ENCODE peak calls at places on chromosomes 16 and 17, in six cellular contexts. E is uterus; G is left ventricle myocardium inferior; I is gastrocnemius medialis; K is CD4-positive, alpha-beta T cell; Z is tibial nerve. M is an unnamed sample.
A peak's percentile ranks its signal among the peaks of the same experiment; 100 is the strongest.

GRCh38 chr16:66408181-66409048 is 18.7 kb upstream of the BEAN1 start:
- DNase-seq in E (no peak), I (no peak), K (no peak), G (peak; percentile 42), Z (no peak), M (peak; percentile 36)

GRCh38 chr17:42253173-42253545 is 23.0 kb downstream of the STAT5B start:
- DNase-seq in I (no peak), Z (no peak), K (no peak), E (no peak), G (no peak), M (no peak)

GRCh38 chr16:57538235-57538711 is 1.9 kb upstream of the CCDC102A start:
- DNase-seq in E (no peak), K (no peak), Z (no peak), I (peak; percentile 3), G (no peak), M (no peak)

GRCh38 chr16:85983606-85984005 is 84.6 kb downstream of the IRF8 start:
- DNase-seq in I (no peak), K (no peak), E (no peak), G (no peak), Z (no peak), M (peak; percentile 43)

GRCh38 chr16:57859331-57859730 is 57.0 kb upstream of the KIFC3 start:
- DNase-seq in I (no peak), G (no peak), K (no peak), Z (no peak), E (no peak), M (no peak)

GRCh38 chr16:6977906-6978305 is 354.7 kb upstream of the RBFOX1 start:
- DNase-seq in G (no peak), E (no peak), Z (no peak), K (no peak), I (no peak), M (no peak)

GRCh38 chr17:8220783-8221662 is 10.6 kb upstream of the AURKB start:
- DNase-seq in G (peak; percentile 84), I (peak; percentile 88), E (peak; percentile 95), Z (peak; percentile 99), K (peak; percentile 79), M (peak; percentile 90)

GRCh38 chr16:81740163-81740562 is 38.9 kb upstream of the PLCG2 start:
- DNase-seq in Z (no peak), K (no peak), I (no peak), G (no peak), E (no peak), M (no peak)

GRCh38 chr17:7557825-7558543 is 566 bp upstream of the TNFSF13 start:
- DNase-seq in E (peak; percentile 86), I (peak; percentile 80), K (no peak), G (peak; percentile 87), Z (peak; percentile 73), M (peak; percentile 90)

GRCh38 chr17:39742126-39742855 is 4.6 kb downstream of the GRB7 start:
- DNase-seq in I (no peak), K (no peak), E (no peak), G (no peak), Z (no peak), M (no peak)

GRCh38 chr16:4414187-4414909 is 2.0 kb downstream of the CORO7 start:
- DNase-seq in E (no peak), G (no peak), K (peak; percentile 68), Z (no peak), I (no peak), M (no peak)

GRCh38 chr16:67428146-67428731 is 2.7 kb upstream of the HSD11B2 start:
- DNase-seq in Z (peak; percentile 57), E (peak; percentile 82), K (peak; percentile 36), G (peak; percentile 73), I (peak; percentile 64), M (peak; percentile 65)

GRCh38 chr17:3534881-3535252 is 22.7 kb downstream of the TRPV3 start:
- DNase-seq in I (no peak), K (no peak), E (no peak), G (no peak), Z (peak; percentile 31), M (no peak)

GRCh38 chr17:78019367-78019975 is 61.0 kb downstream of the TNRC6C start:
- DNase-seq in E (no peak), Z (no peak), K (no peak), I (no peak), G (no peak), M (no peak)

GRCh38 chr17:61980535-61980934 is 52.8 kb upstream of the INTS2 start:
- DNase-seq in I (no peak), E (no peak), Z (no peak), K (no peak), G (no peak), M (no peak)

GRCh38 chr17:82300707-82301270 is 16.6 kb downstream of the CD7 start:
- DNase-seq in I (peak; percentile 62), G (peak; percentile 66), E (peak; percentile 59), Z (peak; percentile 43), K (peak; percentile 60), M (peak; percentile 71)

GRCh38 chr17:30290696-30291570 is 811 bp downstream of the BLMH start:
- DNase-seq in G (peak; percentile 29), E (peak; percentile 16), Z (peak; percentile 9), K (peak; percentile 7), I (peak; percentile 18), M (peak; percentile 45)

GRCh38 chr16:35746963-35747657 is 2287.7 kb downstream of the TP53TG3F start:
- DNase-seq in K (no peak), G (no peak), Z (no peak), E (no peak), I (no peak), M (no peak)

GRCh38 chr17:46977348-46977747 is 1.7 kb downstream of the RPRML start:
- DNase-seq in K (no peak), Z (no peak), G (no peak), E (no peak), I (no peak), M (no peak)

GRCh38 chr17:8382052-8382879 is 727 bp downstream of the RPL26 start:
- DNase-seq in Z (no peak), E (no peak), K (no peak), I (no peak), G (no peak), M (no peak)

GRCh38 chr17:81328925-81329278 is 33.8 kb upstream of the SLC38A10 start:
- DNase-seq in E (no peak), Z (no peak), K (no peak), I (no peak), G (no peak), M (no peak)

GRCh38 chr17:15946611-15947120 is 1.7 kb downstream of the ADORA2B start:
- DNase-seq in Z (no peak), K (no peak), G (no peak), E (no peak), I (no peak), M (no peak)
- H3K27me3 ChIP-seq in Z (no peaks in the 10 kb centered on the region), K (peaks cover 25% of the 10 kb centered on the region), G (peaks cover 31% of the 10 kb centered on the region), E (no peaks in the 10 kb centered on the region), I (peaks cover 14% of the 10 kb centered on the region), M (no peaks in the 10 kb centered on the region)

GRCh38 chr16:47490471-47490870 is 29.3 kb downstream of the PHKB start:
- DNase-seq in K (no peak), G (no peak), E (no peak), I (no peak), Z (no peak), M (no peak)

GRCh38 chr16:47486856-47487255 is 25.7 kb downstream of the PHKB start:
- DNase-seq in E (no peak), I (no peak), G (no peak), K (no peak), Z (no peak), M (no peak)

GRCh38 chr16:47492036-47492427 is 30.9 kb downstream of the PHKB start:
- DNase-seq in E (no peak), G (no peak), Z (no peak), K (no peak), I (no peak), M (no peak)

GRCh38 chr16:47483616-47484015 is 22.5 kb downstream of the PHKB start:
- DNase-seq in G (no peak), K (no peak), I (no peak), Z (no peak), E (no peak), M (no peak)

GRCh38 chr16:47488051-47488450 is 26.9 kb downstream of the PHKB start:
- DNase-seq in K (no peak), E (no peak), Z (no peak), G (no peak), I (no peak), M (no peak)
- H3K27me3 ChIP-seq in K (no peaks in the 10 kb centered on the region), E (no peaks in the 10 kb centered on the region), Z (no peaks in the 10 kb centered on the region), G (no peaks in the 10 kb centered on the region), I (no peaks in the 10 kb centered on the region), M (no peaks in the 10 kb centered on the region)

GRCh38 chr17:43540821-43541674 is 5.1 kb downstream of the ETV4 start:
- DNase-seq in G (peak; percentile 40), E (no peak), I (no peak), K (no peak), Z (no peak), M (no peak)

GRCh38 chr17:43543771-43544575 is 2.2 kb downstream of the ETV4 start:
- DNase-seq in I (no peak), E (no peak), Z (no peak), G (no peak), K (no peak), M (no peak)

GRCh38 chr17:43545383-43545632 is 832 bp downstream of the ETV4 start:
- DNase-seq in K (peak; percentile 4), Z (no peak), G (peak; percentile 29), I (no peak), E (no peak), M (peak; percentile 36)

GRCh38 chr17:43542854-43543253 is 3.3 kb downstream of the ETV4 start:
- DNase-seq in I (no peak), E (no peak), G (no peak), K (no peak), Z (no peak), M (no peak)

DNA sequence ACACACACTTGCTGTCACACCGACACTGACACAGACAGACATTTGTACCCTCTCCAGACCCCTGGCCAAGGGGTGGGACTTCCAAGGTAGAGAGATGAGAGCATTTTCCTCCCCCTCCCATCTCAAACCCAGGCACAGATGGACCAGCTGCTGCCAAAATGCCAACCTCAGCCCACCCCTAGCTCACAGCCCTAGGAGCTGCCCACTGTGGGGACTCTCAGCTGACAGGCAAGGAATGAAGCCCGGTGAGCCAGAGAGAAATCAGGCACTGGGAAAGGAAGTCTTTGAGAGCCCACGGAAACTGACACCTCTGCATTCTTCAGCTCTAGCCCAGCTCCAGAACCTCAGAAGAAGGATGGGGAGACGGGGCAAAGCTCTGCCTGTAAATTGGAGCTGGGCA is 2.8 kb downstream of the ETV4 start:
- DNase-seq in E (no peak), K (no peak), Z (no peak), I (no peak), G (no peak), M (no peak)
- H3K27me3 ChIP-seq in E (no peaks in the 10 kb centered on the region), K (peaks cover 44% of the 10 kb centered on the region), Z (no peaks in the 10 kb centered on the region), I (peaks cover 15% of the 10 kb centered on the region), G (peaks cover 22% of the 10 kb centered on the region), M (no peaks in the 10 kb centered on the region)

GRCh38 chr17:76074390-76075363 is at the start of gene GALR2:
- DNase-seq in G (no peak), I (peak; percentile 6), Z (no peak), K (no peak), E (no peak), M (no peak)

GRCh38 chr17:76077582-76078110 is 1.3 kb upstream of the ZACN start:
- DNase-seq in G (no peak), K (no peak), Z (no peak), I (no peak), E (no peak), M (no peak)

GRCh38 chr17:76076100-76076764 is 1.7 kb downstream of the GALR2 start:
- DNase-seq in I (no peak), G (no peak), Z (no peak), K (no peak), E (no peak), M (no peak)

GRCh38 chr17:76076765-76077581 is 2.0 kb upstream of the ZACN start:
- DNase-seq in K (peak; percentile 43), Z (no peak), G (no peak), I (no peak), E (no peak), M (no peak)

GRCh38 chr17:76075364-76076099 is 951 bp downstream of the GALR2 start:
- DNase-seq in G (no peak), I (peak; percentile 6), K (no peak), Z (no peak), E (peak; percentile 25), M (no peak)
- H3K27me3 ChIP-seq in G (peaks cover 68% of the 10 kb centered on the region), I (peaks cover 59% of the 10 kb centered on the region), K (peaks cover 35% of the 10 kb centered on the region), Z (no peaks in the 10 kb centered on the region), E (peaks cover 46% of the 10 kb centered on the region), M (peaks cover 58% of the 10 kb centered on the region)

M was measured in heart left ventricle.